ENCODE peak calls at places on chromosomes 3 and 15, in seven cellular contexts. One of them, this sample, is unnamed.

GRCh38 chr3:40211579-40211978 is 97.9 kb upstream of the EIF1B start:
- DNase-seq in neural progenitor cell: no peak
- DNase-seq in SK-N-SH: no peak
- DNase-seq in GM23338: no peak
- DNase-seq in GM23248: peak; percentile 51
- DNase-seq in PC-3: peak; percentile 56
- DNase-seq in HCT116: no peak
- DNase-seq in this sample: no peak

GRCh38 chr3:27533718-27534578 is 49.8 kb upstream of the SLC4A7 start:
- DNase-seq in SK-N-SH: no peak
- DNase-seq in HCT116: peak; percentile 97
- DNase-seq in PC-3: peak; percentile 99
- DNase-seq in GM23248: peak; percentile 99
- DNase-seq in neural progenitor cell: peak; percentile 53
- DNase-seq in GM23338: peak; percentile 96
- DNase-seq in this sample: peak; percentile 80

GRCh38 chr15:33124275-33124674 is 70.2 kb downstream of the FMN1 start:
- DNase-seq in HCT116: no peak
- DNase-seq in neural progenitor cell: no peak
- DNase-seq in PC-3: no peak
- DNase-seq in SK-N-SH: no peak
- DNase-seq in GM23248: no peak
- DNase-seq in GM23338: no peak
- DNase-seq in this sample: no peak

GRCh38 chr3:192812736-192813383 is 85.5 kb upstream of the FGF12 start:
- DNase-seq in PC-3: peak; percentile 84
- DNase-seq in SK-N-SH: no peak
- DNase-seq in neural progenitor cell: peak; percentile 66
- DNase-seq in GM23248: peak; percentile 75
- DNase-seq in GM23338: peak; percentile 76
- DNase-seq in HCT116: peak; percentile 49
- DNase-seq in this sample: peak; percentile 72

GRCh38 chr3:105866656-105867653 is 1.9 kb downstream of the CBLB start:
- DNase-seq in GM23248: peak; percentile 72
- DNase-seq in PC-3: peak; percentile 59
- DNase-seq in SK-N-SH: no peak
- DNase-seq in neural progenitor cell: peak; percentile 7
- DNase-seq in HCT116: no peak
- DNase-seq in GM23338: peak; percentile 9
- DNase-seq in this sample: no peak

GRCh38 chr3:14283092-14283820 is 104.6 kb downstream of the LSM3 start:
- DNase-seq in HCT116: no peak
- DNase-seq in GM23248: no peak
- DNase-seq in neural progenitor cell: no peak
- DNase-seq in GM23338: no peak
- DNase-seq in PC-3: no peak
- DNase-seq in SK-N-SH: no peak
- DNase-seq in this sample: no peak

GRCh38 chr15:60218256-60218655 is 179.5 kb downstream of the ANXA2 start:
- DNase-seq in PC-3: no peak
- DNase-seq in SK-N-SH: no peak
- DNase-seq in HCT116: no peak
- DNase-seq in neural progenitor cell: peak; percentile 56
- DNase-seq in GM23338: no peak
- DNase-seq in GM23248: no peak
- DNase-seq in this sample: no peak

GRCh38 chr3:36227982-36228381 is 152.3 kb upstream of the STAC start:
- DNase-seq in GM23248: no peak
- DNase-seq in GM23338: no peak
- DNase-seq in PC-3: no peak
- DNase-seq in neural progenitor cell: no peak
- DNase-seq in HCT116: no peak
- DNase-seq in SK-N-SH: no peak
- DNase-seq in this sample: no peak

GRCh38 chr3:151615464-151615863 is 118.3 kb upstream of the AADACL2 start:
- DNase-seq in HCT116: no peak
- DNase-seq in neural progenitor cell: no peak
- DNase-seq in GM23248: no peak
- DNase-seq in SK-N-SH: no peak
- DNase-seq in PC-3: no peak
- DNase-seq in GM23338: no peak
- DNase-seq in this sample: no peak

GRCh38 chr3:151612119-151612518 is 121.6 kb upstream of the AADACL2 start:
- DNase-seq in HCT116: no peak
- DNase-seq in SK-N-SH: no peak
- DNase-seq in PC-3: no peak
- DNase-seq in GM23248: peak; percentile 9
- DNase-seq in neural progenitor cell: no peak
- DNase-seq in GM23338: no peak
- DNase-seq in this sample: no peak

GRCh38 chr3:151609491-151609890 is 124.2 kb upstream of the AADACL2 start:
- DNase-seq in HCT116: no peak
- DNase-seq in neural progenitor cell: no peak
- DNase-seq in GM23338: no peak
- DNase-seq in PC-3: no peak
- DNase-seq in GM23248: no peak
- DNase-seq in SK-N-SH: peak; percentile 5
- DNase-seq in this sample: no peak

DNA sequence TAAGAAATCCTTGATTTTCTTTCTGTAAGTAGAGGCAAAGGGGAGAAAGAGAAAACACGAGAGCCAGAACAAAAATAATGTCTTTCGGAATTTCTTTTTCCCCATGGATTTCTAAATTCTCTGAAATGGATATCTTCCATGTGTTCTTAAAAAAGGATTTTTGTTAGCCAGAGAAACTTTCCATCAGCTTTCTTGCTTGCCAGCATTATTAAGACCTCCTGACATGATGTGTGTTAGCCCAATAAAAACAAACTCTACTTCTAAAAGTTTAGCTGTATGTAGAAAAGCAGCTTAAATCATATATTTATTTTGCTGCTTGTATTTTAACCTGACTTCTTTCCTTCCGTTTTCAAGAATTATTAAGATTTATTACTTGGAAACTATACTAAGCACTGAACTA is 122.3 kb upstream of the AADACL2 start:
- DNase-seq in GM23248: no peak
- DNase-seq in GM23338: no peak
- DNase-seq in SK-N-SH: no peak
- DNase-seq in PC-3: no peak
- DNase-seq in HCT116: no peak
- DNase-seq in neural progenitor cell: no peak
- DNase-seq in this sample: no peak
- H3K4me3 ChIP-seq in GM23248: no peak overlapping the region
- H3K4me3 ChIP-seq in GM23338: no peak overlapping the region
- H3K4me3 ChIP-seq in SK-N-SH: no peak overlapping the region
- H3K4me3 ChIP-seq in PC-3: no peak overlapping the region
- H3K4me3 ChIP-seq in HCT116: no peak overlapping the region
- H3K4me3 ChIP-seq in neural progenitor cell: no peak overlapping the region
- H3K4me3 ChIP-seq in this sample: no peak overlapping the region

GRCh38 chr3:138688871-138689299 is 80.3 kb downstream of the FAIM start:
- DNase-seq in HCT116: no peak
- DNase-seq in GM23248: no peak
- DNase-seq in SK-N-SH: no peak
- DNase-seq in PC-3: no peak
- DNase-seq in neural progenitor cell: no peak
- DNase-seq in GM23338: no peak
- DNase-seq in this sample: no peak

GRCh38 chr3:138692152-138692551 is 83.6 kb downstream of the FAIM start:
- DNase-seq in SK-N-SH: no peak
- DNase-seq in GM23248: no peak
- DNase-seq in neural progenitor cell: no peak
- DNase-seq in GM23338: no peak
- DNase-seq in HCT116: no peak
- DNase-seq in PC-3: no peak
- DNase-seq in this sample: no peak

GRCh38 chr3:138696661-138697370 is 88.2 kb downstream of the FAIM start:
- DNase-seq in GM23338: no peak
- DNase-seq in PC-3: no peak
- DNase-seq in neural progenitor cell: no peak
- DNase-seq in HCT116: no peak
- DNase-seq in GM23248: peak; percentile 34
- DNase-seq in SK-N-SH: no peak
- DNase-seq in this sample: no peak

GRCh38 chr3:138690036-138690435 is 81.5 kb downstream of the FAIM start:
- DNase-seq in SK-N-SH: no peak
- DNase-seq in neural progenitor cell: no peak
- DNase-seq in HCT116: no peak
- DNase-seq in GM23338: no peak
- DNase-seq in GM23248: no peak
- DNase-seq in PC-3: no peak
- DNase-seq in this sample: no peak

DNA sequence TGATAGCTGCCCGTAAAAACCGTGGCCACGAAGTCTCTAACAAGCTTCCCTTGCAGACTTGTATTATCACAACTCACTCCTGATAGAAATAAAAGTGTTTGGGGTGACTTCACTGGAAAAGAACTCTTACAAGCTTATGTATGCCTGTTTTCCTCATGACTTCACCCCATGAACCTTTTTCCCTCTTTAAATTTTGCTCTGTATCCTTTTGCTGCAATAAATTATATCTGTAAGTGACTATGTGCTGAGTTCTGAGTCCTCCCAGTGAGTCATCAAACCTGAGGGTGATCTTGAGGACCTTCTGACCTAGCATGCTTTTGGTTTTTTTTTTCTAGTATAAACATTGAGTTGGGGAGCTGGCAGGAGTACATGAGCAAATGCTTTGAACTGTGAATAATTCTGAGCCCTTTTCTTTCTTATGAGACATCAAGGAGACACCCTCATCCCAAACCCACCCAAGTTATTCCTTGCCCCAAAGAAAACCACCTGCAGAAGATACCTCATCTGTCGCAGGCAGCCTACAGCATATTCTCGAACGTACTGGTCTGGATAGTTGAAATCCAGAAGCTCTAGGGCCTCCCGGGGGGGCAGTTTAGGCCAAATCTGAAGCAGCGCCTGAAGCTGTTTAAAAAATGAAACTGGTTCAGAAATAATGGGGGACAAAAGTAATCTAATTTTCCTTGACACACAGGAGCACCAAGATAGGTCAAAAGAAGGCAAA is 85.9 kb downstream of the FAIM start:
- DNase-seq in neural progenitor cell: no peak
- DNase-seq in HCT116: peak; percentile 47
- DNase-seq in GM23248: peak; percentile 90
- DNase-seq in GM23338: no peak
- DNase-seq in PC-3: peak; percentile 76
- DNase-seq in SK-N-SH: no peak
- DNase-seq in this sample: peak; percentile 48
- TF ChIP-seq EZH2phosphoT487 in neural progenitor cell: no peak
- TF ChIP-seq EZH2phosphoT487 in HCT116: no peak
- TF ChIP-seq EZH2phosphoT487 in GM23248: peak; percentile 92
- TF ChIP-seq EZH2phosphoT487 in GM23338: no peak
- TF ChIP-seq EZH2phosphoT487 in PC-3: no peak
- TF ChIP-seq EZH2phosphoT487 in SK-N-SH: no peak
- TF ChIP-seq EZH2phosphoT487 in this sample: no peak

GRCh38 chr3:101533603-101533968 is 20.6 kb upstream of the SENP7 start:
- DNase-seq in PC-3: peak; percentile 10
- DNase-seq in HCT116: no peak
- DNase-seq in SK-N-SH: no peak
- DNase-seq in GM23338: no peak
- DNase-seq in GM23248: peak; percentile 16
- DNase-seq in neural progenitor cell: no peak
- DNase-seq in this sample: no peak

GRCh38 chr3:101532783-101533602 is 20.0 kb upstream of the SENP7 start:
- DNase-seq in SK-N-SH: no peak
- DNase-seq in PC-3: no peak
- DNase-seq in GM23248: no peak
- DNase-seq in GM23338: no peak
- DNase-seq in HCT116: no peak
- DNase-seq in neural progenitor cell: no peak
- DNase-seq in this sample: no peak

GRCh38 chr3:101530213-101531047 is 17.4 kb upstream of the SENP7 start:
- DNase-seq in HCT116: no peak
- DNase-seq in GM23338: peak; percentile 63
- DNase-seq in PC-3: no peak
- DNase-seq in neural progenitor cell: no peak
- DNase-seq in GM23248: no peak
- DNase-seq in SK-N-SH: no peak
- DNase-seq in this sample: peak; percentile 11

GRCh38 chr3:101535221-101535620 is 22.2 kb upstream of the SENP7 start:
- DNase-seq in HCT116: no peak
- DNase-seq in GM23248: no peak
- DNase-seq in GM23338: no peak
- DNase-seq in SK-N-SH: no peak
- DNase-seq in neural progenitor cell: no peak
- DNase-seq in PC-3: no peak
- DNase-seq in this sample: no peak

DNA sequence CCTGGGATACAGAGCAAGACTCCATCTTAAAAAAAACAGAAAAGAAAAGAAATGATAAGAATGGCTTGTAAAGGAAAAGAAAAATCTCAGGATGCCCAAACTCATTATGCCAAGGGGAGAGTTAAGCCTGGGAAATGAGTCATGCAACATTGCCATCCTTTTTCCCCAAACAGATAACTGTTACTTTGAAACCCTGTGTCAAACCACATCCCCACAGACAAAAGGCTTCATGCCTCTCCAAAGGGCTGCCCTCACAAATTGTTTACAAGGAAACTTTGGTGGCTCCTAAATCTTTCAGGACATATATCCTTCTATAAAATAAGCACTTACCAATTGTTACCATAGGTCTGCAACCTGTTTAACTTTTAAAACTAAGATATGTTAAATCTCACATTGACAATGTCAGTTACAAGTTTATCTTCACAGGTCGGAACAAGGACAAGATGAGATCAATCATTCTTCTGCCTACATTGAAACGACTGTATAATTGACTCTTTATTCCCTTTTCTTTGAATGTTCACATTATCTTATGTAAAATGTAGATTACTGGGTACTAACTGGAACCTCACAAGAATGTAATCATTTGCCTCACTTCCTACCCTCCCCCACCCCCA is 18.6 kb upstream of the SENP7 start:
- DNase-seq in HCT116: no peak
- DNase-seq in GM23248: no peak
- DNase-seq in SK-N-SH: no peak
- DNase-seq in PC-3: no peak
- DNase-seq in neural progenitor cell: no peak
- DNase-seq in GM23338: no peak
- DNase-seq in this sample: no peak
- H3K4me3 ChIP-seq in HCT116: no peak overlapping the region
- H3K4me3 ChIP-seq in GM23248: no peak overlapping the region
- H3K4me3 ChIP-seq in SK-N-SH: no peak overlapping the region
- H3K4me3 ChIP-seq in PC-3: no peak overlapping the region
- H3K4me3 ChIP-seq in neural progenitor cell: no peak overlapping the region
- H3K4me3 ChIP-seq in GM23338: no peak overlapping the region
- H3K4me3 ChIP-seq in this sample: no peak overlapping the region

DNA sequence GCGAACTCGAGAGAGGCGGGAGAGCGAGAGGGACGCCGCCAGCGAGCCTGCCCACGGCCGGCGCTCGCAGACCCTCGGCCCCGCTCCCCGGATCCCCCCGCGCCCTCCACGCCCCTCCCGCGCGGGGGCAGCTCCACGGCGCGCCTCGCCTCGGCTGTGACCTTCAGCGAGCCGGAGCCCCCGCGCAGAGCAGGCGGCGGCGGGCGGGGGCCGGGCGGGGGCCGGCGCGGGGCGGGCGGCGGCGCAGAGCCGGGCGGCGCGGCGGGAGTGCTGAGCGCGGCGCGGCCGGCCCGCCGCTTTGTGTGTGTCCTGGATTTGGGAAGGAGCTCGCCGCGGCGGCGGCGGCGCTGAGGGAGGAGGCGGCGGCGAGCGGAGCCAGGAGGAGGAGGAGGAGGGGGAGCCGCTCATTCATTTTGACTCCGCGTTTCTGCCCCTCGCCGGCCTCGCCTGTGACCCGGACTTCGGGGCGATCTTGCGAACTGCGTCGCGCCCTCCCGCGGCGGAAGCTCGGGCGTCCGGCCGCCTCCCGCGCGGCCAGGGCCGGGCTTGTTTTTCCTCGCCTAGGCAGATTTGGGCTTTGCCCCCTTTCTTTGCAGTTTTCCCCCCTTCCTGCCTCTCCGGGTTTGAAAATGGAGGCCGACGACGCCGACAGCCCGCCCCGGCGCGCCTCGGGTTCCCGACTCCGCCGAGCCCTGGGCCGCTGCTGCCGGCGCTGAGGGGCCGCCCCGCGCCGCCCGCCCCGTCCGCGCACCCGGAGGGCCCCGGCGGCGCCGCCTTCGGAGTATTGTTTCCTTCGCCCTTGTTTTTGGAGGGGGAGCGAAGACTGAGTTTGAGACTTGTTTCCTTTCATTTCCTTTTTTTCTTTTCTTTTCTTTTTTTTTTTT is 557 bp downstream of the IGF1R start:
- DNase-seq in GM23338: peak; percentile 69
- DNase-seq in neural progenitor cell: peak; percentile 93
- DNase-seq in GM23248: peak; percentile 78
- DNase-seq in HCT116: no peak
- DNase-seq in SK-N-SH: peak; percentile 70
- DNase-seq in PC-3: peak; percentile 26
- DNase-seq in this sample: peak; percentile 79
- TF ChIP-seq EZH2phosphoT487 in GM23338: no peak
- TF ChIP-seq EZH2phosphoT487 in neural progenitor cell: no peak
- TF ChIP-seq EZH2phosphoT487 in GM23248: no peak
- TF ChIP-seq EZH2phosphoT487 in HCT116: no peak
- TF ChIP-seq EZH2phosphoT487 in SK-N-SH: no peak
- TF ChIP-seq EZH2phosphoT487 in PC-3: no peak
- TF ChIP-seq EZH2phosphoT487 in this sample: no peak